ENCODE peak calls at places on chromosomes 5 and 9, in seven cellular contexts. N is heart left ventricle; J is type B pancreatic cell; E is CD8-positive, alpha-beta T cell; P is lower leg skin; H is cardiac fibroblast; U is hepatocyte. L is an unnamed sample.

GRCh38 chr9:124786881-124787573 is 10.1 kb downstream of the OLFML2A start:
- DNase-seq in U (no peak), J (peak; percentile 59), N (no peak), E (no peak), P (peak; percentile 65), H (no peak), L (no peak)

GRCh38 chr5:10607666-10608442 is 44.0 kb downstream of the ANKRD33B start:
- DNase-seq in U (peak; percentile 61), J (peak; percentile 18), E (no peak), H (peak; percentile 90), N (no peak), P (peak; percentile 88), L (peak; percentile 48)

GRCh38 chr5:32814620-32815019 is 103.5 kb downstream of the NPR3 start:
- DNase-seq in E (no peak), J (no peak), H (peak; percentile 40), U (no peak), P (no peak), N (no peak), L (no peak)

GRCh38 chr5:1161832-1162229 is 39.6 kb upstream of the SLC6A19 start:
- DNase-seq in H (peak; percentile 11), P (peak; percentile 92), J (no peak), E (no peak), N (peak; percentile 89), U (no peak), L (no peak)

GRCh38 chr5:17037751-17038150 is 101.7 kb upstream of the MYO10 start:
- DNase-seq in U (no peak), H (no peak), N (no peak), E (no peak), P (no peak), J (no peak), L (no peak)

GRCh38 chr5:22754155-22754554 is 99.0 kb downstream of the CDH12 start:
- DNase-seq in N (no peak), E (no peak), J (no peak), P (no peak), H (no peak), U (no peak), L (no peak)

GRCh38 chr9:93108301-93109041 is 12.5 kb downstream of the CARD19 start:
- DNase-seq in N (peak; percentile 47), H (no peak), J (no peak), P (peak; percentile 74), E (no peak), U (no peak), L (no peak)

GRCh38 chr5:177431317-177432142 is 5.1 kb downstream of the GRK6 start:
- DNase-seq in N (peak; percentile 80), H (no peak), E (peak; percentile 73), P (no peak), U (no peak), J (no peak), L (peak; percentile 72)

GRCh38 chr5:168654225-168654624 is 75.1 kb upstream of the PANK3 start:
- DNase-seq in J (peak; percentile 79), H (peak; percentile 85), N (no peak), E (no peak), U (peak; percentile 73), P (peak; percentile 87), L (no peak)

GRCh38 chr5:37043693-37044092 is 167.1 kb downstream of the NIPBL start:
- DNase-seq in J (no peak), U (no peak), H (peak; percentile 11), N (no peak), E (no peak), P (no peak), L (no peak)

GRCh38 chr9:9893837-9894236 is 719.0 kb downstream of the PTPRD start:
- DNase-seq in E (no peak), J (no peak), H (no peak), N (no peak), P (no peak), U (no peak), L (no peak)

GRCh38 chr9:82488702-82489578 is 500.4 kb downstream of the SPATA31D1 start:
- DNase-seq in U (peak; percentile 41), N (no peak), H (peak; percentile 74), E (no peak), P (no peak), J (no peak), L (no peak)

GRCh38 chr5:109880907-109881685 is 191.4 kb downstream of the MAN2A1 start:
- DNase-seq in J (no peak), P (no peak), U (no peak), E (no peak), H (peak; percentile 12), N (no peak), L (no peak)

GRCh38 chr5:143435207-143435657 is 31.7 kb upstream of the NR3C1 start:
- DNase-seq in N (no peak), J (no peak), P (no peak), E (peak; percentile 31), U (no peak), H (peak; percentile 20), L (peak; percentile 71)

GRCh38 chr5:156103116-156103860 is 223.7 kb upstream of the SGCD start:
- DNase-seq in J (no peak), E (no peak), H (no peak), P (no peak), U (no peak), N (no peak), L (no peak)

GRCh38 chr5:68274847-68275700 is 59.5 kb downstream of the PIK3R1 start:
- DNase-seq in P (no peak), U (no peak), J (no peak), N (no peak), H (no peak), E (no peak), L (peak; percentile 27)

GRCh38 chr5:160312139-160312959 is at the start of gene CCNJL:
- DNase-seq in U (peak; percentile 85), H (peak; percentile 22), E (no peak), N (peak; percentile 82), P (no peak), J (peak; percentile 84), L (peak; percentile 73)

GRCh38 chr9:84668204-84669007 is 1.1 kb upstream of the NTRK2 start:
- DNase-seq in H (peak; percentile 61), E (no peak), J (peak; percentile 93), N (peak; percentile 78), P (peak; percentile 92), U (peak; percentile 88), L (peak; percentile 77)

DNA sequence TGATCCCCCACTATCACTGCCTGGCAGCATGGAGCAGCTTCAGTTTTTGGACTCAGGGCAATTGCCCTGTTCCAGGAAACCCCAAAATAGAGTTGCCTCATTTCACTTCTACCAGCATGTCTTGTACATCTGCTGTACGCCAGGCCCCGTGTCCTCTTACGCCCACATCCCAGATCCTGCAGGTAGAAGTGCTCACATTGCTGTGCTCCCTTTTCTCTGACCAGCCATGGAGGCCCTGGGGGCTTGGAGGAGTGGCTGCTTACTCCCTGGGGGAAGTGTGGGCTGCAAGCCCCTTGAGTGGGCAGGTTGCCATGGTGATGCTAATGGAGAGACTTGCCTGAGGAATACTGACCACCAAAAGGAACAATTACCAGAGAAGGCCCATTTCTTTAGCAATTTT is 55.6 kb upstream of the KCNIP1 start:
- DNase-seq in E (no peak), U (no peak), P (peak; percentile 58), J (peak; percentile 31), H (no peak), N (no peak), L (no peak)
- TF ChIP-seq CTCF in E (no peak), U (no peak), P (no peak), J (no peak), H (no peak), N (no peak), L (no peak)

GRCh38 chr5:28779161-28779754 is 1740.9 kb upstream of the CDH9 start:
- DNase-seq in P (no peak), H (no peak), J (no peak), N (no peak), U (peak; percentile 13), E (no peak), L (no peak)
- TF ChIP-seq CTCF in P (no peak), H (no peak), J (peak; percentile 60), N (no peak), U (peak; percentile 31), E (no peak), L (no peak)

GRCh38 chr5:42912184-42912766 is 100.6 kb upstream of the SELENOP start:
- DNase-seq in N (no peak), J (no peak), U (no peak), E (peak; percentile 63), P (no peak), H (peak; percentile 77), L (no peak)
- TF ChIP-seq CTCF in N (no peak), J (peak; percentile 48), U (peak; percentile 42), E (peak; percentile 61), P (no peak), H (peak; percentile 56), L (no peak)

DNA sequence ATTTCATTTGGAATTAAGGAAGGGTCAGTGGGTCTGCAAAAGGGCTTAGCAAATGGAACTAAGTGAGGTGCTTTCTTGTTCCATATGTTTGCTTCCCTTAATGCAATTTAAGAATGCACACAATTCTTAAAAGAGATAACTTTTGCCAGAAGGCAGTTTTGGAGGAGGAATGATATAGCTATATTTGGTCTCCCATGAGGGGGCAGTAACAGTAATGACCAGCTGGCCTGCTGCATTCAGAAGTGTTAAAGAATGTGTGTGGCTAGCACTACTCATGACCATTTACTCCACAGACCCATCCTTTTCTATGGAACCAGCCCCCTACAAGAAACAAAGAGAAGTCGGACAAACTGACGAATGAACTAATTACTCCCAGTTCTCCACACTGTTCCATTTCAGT is 638.9 kb downstream of the RAB3C start:
- DNase-seq in J (no peak), P (no peak), E (no peak), N (no peak), U (no peak), H (no peak), L (no peak)
- TF ChIP-seq CTCF in J (no peak), P (no peak), E (no peak), N (no peak), U (no peak), H (no peak), L (no peak)